ENCODE peak calls at places on chromosomes 11 and 22, in five cellular contexts. P is stomach, A is AG10803, K is fibroblast of the aortic adventitia, M is osteoblast. Q is an unnamed sample.

GRCh38 chr11:69880041-69880802 is 61.0 kb upstream of the FGF3 start:
- DNase-seq in P (no peak), A (no peak), M (no peak), K (no peak), Q (peak)

GRCh38 chr11:96035031-96035743 is 111.3 kb upstream of the MTMR2 start:
- DNase-seq in A (no peak), P (no peak), M (no peak), K (no peak), Q (no peak)

GRCh38 chr11:118295834-118296454 is 8.6 kb upstream of the CD3E start:
- DNase-seq in K (peak), P (peak), M (peak), A (peak), Q (no peak)

GRCh38 chr11:111684259-111684658 is 81.9 kb downstream of the PPP2R1B start:
- DNase-seq in M (no peak), P (no peak), K (no peak), A (peak), Q (no peak)

GRCh38 chr22:36613958-36614357 is 85.0 kb upstream of the EIF3D start:
- DNase-seq in M (no peak), P (no peak), A (peak), K (peak), Q (no peak)

GRCh38 chr22:40432625-40433024 is 62.2 kb downstream of the SGSM3 start:
- DNase-seq in M (peak), A (no peak), P (no peak), K (no peak), Q (no peak)

GRCh38 chr11:35112056-35112845 is 26.7 kb upstream of the CD44 start:
- DNase-seq in P (no peak), M (peak), K (no peak), A (no peak), Q (no peak)

GRCh38 chr22:49716441-49716840 is 111.2 kb downstream of the BRD1 start:
- DNase-seq in M (peak), A (no peak), K (no peak), P (no peak), Q (no peak)

DNA sequence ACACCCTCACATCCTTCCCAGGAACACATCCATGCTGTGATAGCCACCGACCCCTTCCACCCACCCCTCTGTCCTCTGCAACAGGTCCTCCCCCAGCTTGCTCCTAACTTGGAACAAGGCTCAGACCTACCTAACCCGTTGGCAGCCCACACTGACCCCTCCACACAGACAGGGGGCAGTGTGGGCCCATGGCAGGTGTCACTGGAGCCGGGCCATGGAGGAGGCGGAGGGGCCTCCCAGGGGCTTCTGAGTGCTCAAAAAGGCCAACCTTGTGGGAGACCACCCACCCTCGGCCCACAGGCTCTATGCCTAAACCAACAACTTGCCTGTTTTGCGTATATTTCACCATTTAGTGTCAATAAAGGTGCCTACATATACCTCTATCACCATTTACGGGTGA is 57.0 kb downstream of the CERK start:
- DNase-seq in K (no peak), A (no peak), P (no peak), M (peak), Q (no peak)
- TF ChIP-seq CTCF in K (no peak), A (no peak), P (peak), M (peak), Q (no peak)

GRCh38 chr22:39242389-39242808 is 2.4 kb downstream of the PDGFB start:
- DNase-seq in P (no peak), M (no peak), A (no peak), K (no peak), Q (no peak)

GRCh38 chr22:39241632-39242388 is 3.0 kb downstream of the PDGFB start:
- DNase-seq in P (no peak), M (no peak), A (no peak), K (no peak), Q (no peak)

GRCh38 chr22:39242809-39243442 is 1.9 kb downstream of the PDGFB start:
- DNase-seq in A (no peak), M (no peak), P (peak), K (no peak), Q (no peak)

GRCh38 chr22:39239561-39240423 is 5.0 kb downstream of the PDGFB start:
- DNase-seq in M (peak), K (no peak), P (peak), A (no peak), Q (no peak)

GRCh38 chr22:39240841-39241631 is 3.7 kb downstream of the PDGFB start:
- DNase-seq in K (no peak), A (peak), M (no peak), P (peak), Q (no peak)
- TF ChIP-seq CTCF in K (no peak), A (no peak), M (no peak), P (no peak), Q (no peak)

GRCh38 chr11:11312738-11313137 is 40.3 kb downstream of the CSNK2A3 start:
- DNase-seq in K (no peak), M (no peak), A (no peak), P (no peak), Q (no peak)
- TF ChIP-seq CTCF in K (no peak), M (no peak), A (no peak), P (no peak), Q (no peak)

GRCh38 chr22:34105461-34106062 is 185.3 kb upstream of the LARGE1 start:
- DNase-seq in A (no peak), M (no peak), P (peak), K (no peak), Q (no peak)
- TF ChIP-seq CTCF in A (peak), M (no peak), P (peak), K (no peak), Q (peak)